ENCODE peak calls at places on chromosomes 16 and 17, in five cellular contexts. One of them, this sample, is unnamed.

GRCh38 chr17:80119839-80120238 is 18.5 kb downstream of the GAA start:
- DNase-seq in glutamatergic neuron: no peak
- DNase-seq in neural crest cell: no peak
- DNase-seq in ovary: no peak
- DNase-seq in HFF-Myc: no peak
- DNase-seq in this sample: no peak

GRCh38 chr17:55391244-55391757 is 30.3 kb downstream of the MMD start:
- DNase-seq in neural crest cell: no peak
- DNase-seq in HFF-Myc: no peak
- DNase-seq in ovary: no peak
- DNase-seq in glutamatergic neuron: no peak
- DNase-seq in this sample: no peak

GRCh38 chr17:49890077-49890821 is 42.4 kb upstream of the TAC4 start:
- DNase-seq in HFF-Myc: no peak
- DNase-seq in ovary: no peak
- DNase-seq in glutamatergic neuron: peak
- DNase-seq in neural crest cell: no peak
- DNase-seq in this sample: no peak

GRCh38 chr17:29176500-29177351 is 3.5 kb downstream of the MYO18A start:
- DNase-seq in glutamatergic neuron: peak
- DNase-seq in ovary: peak
- DNase-seq in HFF-Myc: no peak
- DNase-seq in neural crest cell: peak
- DNase-seq in this sample: no peak

GRCh38 chr17:60525347-60525623 is 757 bp downstream of the APPBP2 start:
- DNase-seq in glutamatergic neuron: no peak
- DNase-seq in neural crest cell: no peak
- DNase-seq in HFF-Myc: no peak
- DNase-seq in ovary: no peak
- DNase-seq in this sample: no peak

GRCh38 chr16:86496262-86496928 is 13.9 kb upstream of the FOXF1 start:
- DNase-seq in HFF-Myc: no peak
- DNase-seq in ovary: no peak
- DNase-seq in glutamatergic neuron: no peak
- DNase-seq in neural crest cell: no peak
- DNase-seq in this sample: no peak

GRCh38 chr17:67322039-67322787 is 44.2 kb downstream of the PSMD12 start:
- DNase-seq in ovary: no peak
- DNase-seq in HFF-Myc: no peak
- DNase-seq in glutamatergic neuron: no peak
- DNase-seq in neural crest cell: no peak
- DNase-seq in this sample: no peak

GRCh38 chr17:28841901-28842281 is 699 bp downstream of the FAM222B start:
- DNase-seq in glutamatergic neuron: no peak
- DNase-seq in ovary: no peak
- DNase-seq in neural crest cell: no peak
- DNase-seq in HFF-Myc: no peak
- DNase-seq in this sample: no peak

GRCh38 chr16:67922740-67923139 is 8.9 kb downstream of the CTRL start:
- DNase-seq in glutamatergic neuron: no peak
- DNase-seq in neural crest cell: no peak
- DNase-seq in HFF-Myc: no peak
- DNase-seq in ovary: no peak
- DNase-seq in this sample: no peak

GRCh38 chr17:62587554-62587953 is 39.9 kb upstream of the MRC2 start:
- DNase-seq in HFF-Myc: peak
- DNase-seq in glutamatergic neuron: no peak
- DNase-seq in neural crest cell: no peak
- DNase-seq in ovary: no peak
- DNase-seq in this sample: no peak

GRCh38 chr17:43755389-43755875 is 3.2 kb downstream of the SOST start:
- DNase-seq in glutamatergic neuron: peak
- DNase-seq in neural crest cell: no peak
- DNase-seq in HFF-Myc: no peak
- DNase-seq in ovary: no peak
- DNase-seq in this sample: no peak

GRCh38 chr17:54891176-54891821 is 9.4 kb upstream of the TOM1L1 start:
- DNase-seq in ovary: no peak
- DNase-seq in neural crest cell: peak
- DNase-seq in glutamatergic neuron: peak
- DNase-seq in HFF-Myc: peak
- DNase-seq in this sample: no peak

GRCh38 chr17:37838276-37838675 is 85.9 kb upstream of the TBC1D3K start:
- DNase-seq in ovary: no peak
- DNase-seq in HFF-Myc: no peak
- DNase-seq in neural crest cell: no peak
- DNase-seq in glutamatergic neuron: no peak
- DNase-seq in this sample: no peak

GRCh38 chr17:46975287-46975686 is 3.8 kb downstream of the RPRML start:
- DNase-seq in neural crest cell: no peak
- DNase-seq in glutamatergic neuron: no peak
- DNase-seq in ovary: no peak
- DNase-seq in HFF-Myc: no peak
- DNase-seq in this sample: no peak

GRCh38 chr17:73787721-73788051 is 143.4 kb upstream of the SDK2 start:
- DNase-seq in HFF-Myc: no peak
- DNase-seq in neural crest cell: no peak
- DNase-seq in glutamatergic neuron: no peak
- DNase-seq in ovary: no peak
- DNase-seq in this sample: no peak

GRCh38 chr16:8110572-8111514 is 479.5 kb downstream of the TMEM114 start:
- DNase-seq in ovary: no peak
- DNase-seq in neural crest cell: no peak
- DNase-seq in glutamatergic neuron: no peak
- DNase-seq in HFF-Myc: no peak
- DNase-seq in this sample: no peak

GRCh38 chr16:67529639-67530012 is 997 bp downstream of the RIPOR1 start:
- DNase-seq in HFF-Myc: no peak
- DNase-seq in ovary: no peak
- DNase-seq in glutamatergic neuron: peak
- DNase-seq in neural crest cell: no peak
- DNase-seq in this sample: no peak

GRCh38 chr16:56950881-56951771 is 10.6 kb upstream of the CETP start:
- DNase-seq in glutamatergic neuron: peak
- DNase-seq in ovary: peak
- DNase-seq in HFF-Myc: no peak
- DNase-seq in neural crest cell: peak
- DNase-seq in this sample: no peak

GRCh38 chr17:71192039-71192555 is 928.7 kb upstream of the SOX9 start:
- DNase-seq in neural crest cell: no peak
- DNase-seq in glutamatergic neuron: no peak
- DNase-seq in HFF-Myc: no peak
- DNase-seq in ovary: no peak
- DNase-seq in this sample: no peak

GRCh38 chr17:67619555-67619954 is 98.2 kb upstream of the NOL11 start:
- DNase-seq in neural crest cell: no peak
- DNase-seq in HFF-Myc: no peak
- DNase-seq in ovary: no peak
- DNase-seq in glutamatergic neuron: no peak
- DNase-seq in this sample: no peak

GRCh38 chr16:75764154-75764768 is 38.0 kb upstream of the CPHXL start:
- DNase-seq in HFF-Myc: peak
- DNase-seq in neural crest cell: peak
- DNase-seq in glutamatergic neuron: peak
- DNase-seq in ovary: peak
- DNase-seq in this sample: no peak

GRCh38 chr17:1252203-1252608 is 18.0 kb upstream of the BHLHA9 start:
- DNase-seq in glutamatergic neuron: no peak
- DNase-seq in neural crest cell: no peak
- DNase-seq in ovary: no peak
- DNase-seq in HFF-Myc: no peak
- DNase-seq in this sample: peak

GRCh38 chr16:72847187-72848044 is 200.5 kb downstream of the ZFHX3 start:
- DNase-seq in ovary: no peak
- DNase-seq in neural crest cell: no peak
- DNase-seq in HFF-Myc: no peak
- DNase-seq in glutamatergic neuron: peak
- DNase-seq in this sample: no peak
- TF ChIP-seq CTCF in ovary: no peak
- TF ChIP-seq CTCF in neural crest cell: peak
- TF ChIP-seq CTCF in HFF-Myc: peak
- TF ChIP-seq CTCF in glutamatergic neuron: peak
- TF ChIP-seq CTCF in this sample: no peak

GRCh38 chr17:78346605-78347250 is 13.1 kb downstream of the SOCS3 start:
- DNase-seq in HFF-Myc: no peak
- DNase-seq in neural crest cell: no peak
- DNase-seq in ovary: no peak
- DNase-seq in glutamatergic neuron: no peak
- DNase-seq in this sample: no peak
- TF ChIP-seq CTCF in HFF-Myc: no peak
- TF ChIP-seq CTCF in neural crest cell: no peak
- TF ChIP-seq CTCF in ovary: no peak
- TF ChIP-seq CTCF in glutamatergic neuron: no peak
- TF ChIP-seq CTCF in this sample: no peak

GRCh38 chr16:82625066-82625968 is 1.5 kb upstream of the CDH13 start:
- DNase-seq in glutamatergic neuron: no peak
- DNase-seq in HFF-Myc: no peak
- DNase-seq in neural crest cell: no peak
- DNase-seq in ovary: no peak
- DNase-seq in this sample: no peak

DNA sequence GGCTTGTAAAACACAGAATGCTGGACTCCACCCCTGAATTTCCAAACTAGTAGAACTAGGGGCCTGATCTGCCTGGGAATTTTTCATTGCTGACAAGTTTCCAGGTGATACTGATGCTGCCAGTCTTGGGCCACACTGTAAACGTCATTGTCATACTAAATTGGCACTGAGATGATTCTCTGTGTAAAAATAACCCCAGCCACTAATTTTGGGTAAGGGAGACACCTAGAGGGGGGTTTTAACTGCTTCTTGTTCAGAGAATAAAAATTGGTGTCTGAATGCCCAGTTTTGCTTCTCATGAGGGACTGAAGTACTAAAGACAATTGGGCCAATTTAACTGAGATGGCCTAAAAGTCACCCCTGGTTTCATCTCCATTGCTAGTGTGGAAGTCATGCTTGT is 5.0 kb upstream of the CDH13 start:
- DNase-seq in HFF-Myc: no peak
- DNase-seq in neural crest cell: no peak
- DNase-seq in ovary: no peak
- DNase-seq in glutamatergic neuron: no peak
- DNase-seq in this sample: no peak
- TF ChIP-seq CTCF in HFF-Myc: no peak
- TF ChIP-seq CTCF in neural crest cell: no peak
- TF ChIP-seq CTCF in ovary: no peak
- TF ChIP-seq CTCF in glutamatergic neuron: no peak
- TF ChIP-seq CTCF in this sample: no peak

DNA sequence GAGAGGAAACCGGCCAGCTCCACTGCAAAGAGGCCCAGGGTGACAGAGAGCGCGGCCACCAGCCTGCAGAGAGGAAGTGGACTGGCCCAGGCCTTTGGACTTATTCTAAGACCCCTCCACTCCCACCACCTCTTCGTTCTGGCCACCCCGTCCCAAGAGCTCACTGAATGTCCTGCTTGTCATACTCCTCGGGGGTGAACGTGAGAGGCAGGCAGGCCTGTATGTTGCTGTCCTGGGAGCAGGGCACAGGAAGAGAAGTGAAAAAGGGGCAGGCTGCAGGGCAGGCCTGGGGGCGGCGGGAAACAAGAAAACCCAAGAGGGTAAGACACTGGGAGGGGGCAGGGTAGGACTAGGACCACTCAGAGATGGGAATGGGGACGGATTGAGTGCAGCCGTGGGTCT is 384 bp downstream of the TMEM107 start:
- DNase-seq in neural crest cell: no peak
- DNase-seq in ovary: no peak
- DNase-seq in HFF-Myc: no peak
- DNase-seq in glutamatergic neuron: no peak
- DNase-seq in this sample: no peak
- TF ChIP-seq CTCF in neural crest cell: no peak
- TF ChIP-seq CTCF in ovary: no peak
- TF ChIP-seq CTCF in HFF-Myc: no peak
- TF ChIP-seq CTCF in glutamatergic neuron: no peak
- TF ChIP-seq CTCF in this sample: no peak